ENCODE peak calls at places on chromosomes 12 and 14, in nine cellular contexts. One of them, this sample, is unnamed.

GRCh38 chr14:95531473-95531872 is 3.4 kb upstream of the GLRX5 start:
- DNase-seq in breast epithelium: no peak
- DNase-seq in heart right ventricle: no peak
- DNase-seq in pancreas: no peak
- DNase-seq in transverse colon: no peak
- DNase-seq in caudate nucleus: no peak
- DNase-seq in right atrium auricular region: no peak
- DNase-seq in CD8-positive, alpha-beta memory T cell: no peak
- DNase-seq in adrenal gland: no peak
- DNase-seq in this sample: no peak

GRCh38 chr12:7439579-7440505 is 4.1 kb downstream of the CD163L1 start:
- DNase-seq in breast epithelium: no peak
- DNase-seq in transverse colon: peak
- DNase-seq in caudate nucleus: no peak
- DNase-seq in pancreas: peak
- DNase-seq in heart right ventricle: peak
- DNase-seq in right atrium auricular region: no peak
- DNase-seq in CD8-positive, alpha-beta memory T cell: no peak
- DNase-seq in adrenal gland: peak
- DNase-seq in this sample: peak

GRCh38 chr12:129559756-129560155 is 344.1 kb downstream of the TMEM132D start:
- DNase-seq in heart right ventricle: no peak
- DNase-seq in right atrium auricular region: no peak
- DNase-seq in CD8-positive, alpha-beta memory T cell: no peak
- DNase-seq in caudate nucleus: no peak
- DNase-seq in breast epithelium: no peak
- DNase-seq in transverse colon: no peak
- DNase-seq in adrenal gland: no peak
- DNase-seq in pancreas: no peak
- DNase-seq in this sample: no peak

GRCh38 chr14:101854366-101854765 is 92.9 kb downstream of the PPP2R5C start:
- DNase-seq in pancreas: no peak
- DNase-seq in caudate nucleus: no peak
- DNase-seq in right atrium auricular region: no peak
- DNase-seq in CD8-positive, alpha-beta memory T cell: no peak
- DNase-seq in transverse colon: peak
- DNase-seq in adrenal gland: no peak
- DNase-seq in breast epithelium: no peak
- DNase-seq in heart right ventricle: no peak
- DNase-seq in this sample: peak

GRCh38 chr12:2844786-2845185 is 10.0 kb upstream of the NRIP2 start:
- DNase-seq in breast epithelium: no peak
- DNase-seq in adrenal gland: no peak
- DNase-seq in transverse colon: no peak
- DNase-seq in right atrium auricular region: no peak
- DNase-seq in heart right ventricle: no peak
- DNase-seq in caudate nucleus: no peak
- DNase-seq in pancreas: no peak
- DNase-seq in CD8-positive, alpha-beta memory T cell: no peak
- DNase-seq in this sample: no peak

GRCh38 chr12:93361159-93361919 is 16.4 kb upstream of the NUDT4 start:
- DNase-seq in pancreas: no peak
- DNase-seq in transverse colon: no peak
- DNase-seq in right atrium auricular region: peak
- DNase-seq in CD8-positive, alpha-beta memory T cell: no peak
- DNase-seq in adrenal gland: no peak
- DNase-seq in heart right ventricle: peak
- DNase-seq in caudate nucleus: no peak
- DNase-seq in breast epithelium: no peak
- DNase-seq in this sample: no peak

GRCh38 chr14:68523326-68523610 is 269.6 kb downstream of the ZFP36L1 start:
- DNase-seq in heart right ventricle: no peak
- DNase-seq in adrenal gland: no peak
- DNase-seq in CD8-positive, alpha-beta memory T cell: no peak
- DNase-seq in breast epithelium: no peak
- DNase-seq in transverse colon: no peak
- DNase-seq in caudate nucleus: no peak
- DNase-seq in pancreas: no peak
- DNase-seq in right atrium auricular region: no peak
- DNase-seq in this sample: no peak

GRCh38 chr14:62597143-62597542 is 448.1 kb downstream of the KCNH5 start:
- DNase-seq in heart right ventricle: no peak
- DNase-seq in CD8-positive, alpha-beta memory T cell: no peak
- DNase-seq in pancreas: no peak
- DNase-seq in caudate nucleus: no peak
- DNase-seq in right atrium auricular region: no peak
- DNase-seq in breast epithelium: no peak
- DNase-seq in adrenal gland: no peak
- DNase-seq in transverse colon: no peak
- DNase-seq in this sample: no peak

GRCh38 chr14:70005281-70005805 is 126.1 kb downstream of the SMOC1 start:
- DNase-seq in adrenal gland: no peak
- DNase-seq in breast epithelium: no peak
- DNase-seq in pancreas: no peak
- DNase-seq in caudate nucleus: no peak
- DNase-seq in heart right ventricle: no peak
- DNase-seq in CD8-positive, alpha-beta memory T cell: no peak
- DNase-seq in transverse colon: peak
- DNase-seq in right atrium auricular region: no peak
- DNase-seq in this sample: no peak

GRCh38 chr14:29486132-29486531 is 441.5 kb downstream of the PRKD1 start:
- DNase-seq in heart right ventricle: no peak
- DNase-seq in adrenal gland: no peak
- DNase-seq in breast epithelium: no peak
- DNase-seq in transverse colon: no peak
- DNase-seq in caudate nucleus: no peak
- DNase-seq in right atrium auricular region: no peak
- DNase-seq in CD8-positive, alpha-beta memory T cell: no peak
- DNase-seq in pancreas: no peak
- DNase-seq in this sample: no peak

GRCh38 chr12:89731614-89732013 is 23.0 kb upstream of the ATP2B1 start:
- DNase-seq in adrenal gland: peak
- DNase-seq in breast epithelium: no peak
- DNase-seq in transverse colon: no peak
- DNase-seq in caudate nucleus: no peak
- DNase-seq in heart right ventricle: no peak
- DNase-seq in right atrium auricular region: no peak
- DNase-seq in CD8-positive, alpha-beta memory T cell: no peak
- DNase-seq in pancreas: no peak
- DNase-seq in this sample: no peak

GRCh38 chr14:90331497-90332270 is at the start of gene NRDE2:
- DNase-seq in pancreas: peak
- DNase-seq in right atrium auricular region: peak
- DNase-seq in heart right ventricle: peak
- DNase-seq in CD8-positive, alpha-beta memory T cell: peak
- DNase-seq in breast epithelium: peak
- DNase-seq in caudate nucleus: peak
- DNase-seq in adrenal gland: peak
- DNase-seq in transverse colon: peak
- DNase-seq in this sample: peak

GRCh38 chr14:99809376-99809775 is 16.2 kb downstream of the EML1 start:
- DNase-seq in right atrium auricular region: peak
- DNase-seq in adrenal gland: peak
- DNase-seq in breast epithelium: no peak
- DNase-seq in CD8-positive, alpha-beta memory T cell: no peak
- DNase-seq in pancreas: no peak
- DNase-seq in heart right ventricle: peak
- DNase-seq in caudate nucleus: no peak
- DNase-seq in transverse colon: peak
- DNase-seq in this sample: no peak

GRCh38 chr14:85079842-85080741 is 449.9 kb upstream of the FLRT2 start:
- DNase-seq in CD8-positive, alpha-beta memory T cell: no peak
- DNase-seq in breast epithelium: no peak
- DNase-seq in heart right ventricle: no peak
- DNase-seq in pancreas: no peak
- DNase-seq in right atrium auricular region: no peak
- DNase-seq in transverse colon: no peak
- DNase-seq in caudate nucleus: no peak
- DNase-seq in adrenal gland: no peak
- DNase-seq in this sample: no peak

GRCh38 chr14:65224799-65225198 is 122.5 kb upstream of the MAX start:
- DNase-seq in pancreas: peak
- DNase-seq in right atrium auricular region: no peak
- DNase-seq in heart right ventricle: no peak
- DNase-seq in caudate nucleus: peak
- DNase-seq in breast epithelium: no peak
- DNase-seq in CD8-positive, alpha-beta memory T cell: no peak
- DNase-seq in transverse colon: no peak
- DNase-seq in adrenal gland: no peak
- DNase-seq in this sample: no peak

GRCh38 chr14:103641181-103641580 is 12.2 kb downstream of the KLC1 start:
- DNase-seq in right atrium auricular region: no peak
- DNase-seq in pancreas: no peak
- DNase-seq in transverse colon: no peak
- DNase-seq in heart right ventricle: no peak
- DNase-seq in adrenal gland: no peak
- DNase-seq in breast epithelium: no peak
- DNase-seq in CD8-positive, alpha-beta memory T cell: no peak
- DNase-seq in caudate nucleus: no peak
- DNase-seq in this sample: no peak

GRCh38 chr14:68836093-68836492 is 43.2 kb upstream of the ZFP36L1 start:
- DNase-seq in adrenal gland: no peak
- DNase-seq in pancreas: no peak
- DNase-seq in right atrium auricular region: no peak
- DNase-seq in caudate nucleus: no peak
- DNase-seq in breast epithelium: no peak
- DNase-seq in heart right ventricle: no peak
- DNase-seq in transverse colon: no peak
- DNase-seq in CD8-positive, alpha-beta memory T cell: no peak
- DNase-seq in this sample: no peak

GRCh38 chr12:121301876-121302275 is 5.4 kb upstream of the CAMKK2 start:
- DNase-seq in transverse colon: no peak
- DNase-seq in heart right ventricle: no peak
- DNase-seq in adrenal gland: no peak
- DNase-seq in pancreas: no peak
- DNase-seq in breast epithelium: no peak
- DNase-seq in right atrium auricular region: no peak
- DNase-seq in caudate nucleus: no peak
- DNase-seq in CD8-positive, alpha-beta memory T cell: no peak
- DNase-seq in this sample: no peak

DNA sequence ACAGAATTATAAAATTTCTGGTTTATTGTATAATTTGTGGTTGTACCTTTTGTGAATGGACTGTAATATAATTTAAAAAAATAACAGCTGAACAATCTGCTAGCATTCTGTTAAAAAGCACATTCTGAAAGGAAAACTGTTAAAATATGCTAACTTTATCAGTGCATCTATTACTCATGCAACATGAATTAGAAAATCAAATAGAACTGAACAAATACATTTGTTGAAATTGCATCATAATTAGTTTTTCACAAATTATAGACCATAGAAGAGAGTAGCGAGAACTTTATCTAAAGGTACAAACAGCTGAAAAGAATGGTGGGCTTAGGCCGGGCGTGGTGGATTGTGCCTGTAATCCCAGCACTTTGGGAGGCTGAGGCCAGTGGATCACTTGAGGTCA is 33.0 kb downstream of the PTPN21 start:
- DNase-seq in transverse colon: no peak
- DNase-seq in CD8-positive, alpha-beta memory T cell: no peak
- DNase-seq in right atrium auricular region: no peak
- DNase-seq in breast epithelium: no peak
- DNase-seq in caudate nucleus: no peak
- DNase-seq in heart right ventricle: no peak
- DNase-seq in pancreas: no peak
- DNase-seq in adrenal gland: no peak
- DNase-seq in this sample: no peak
- H3K27ac ChIP-seq in transverse colon: peak
- H3K27ac ChIP-seq in CD8-positive, alpha-beta memory T cell: no peak
- H3K27ac ChIP-seq in right atrium auricular region: no peak
- H3K27ac ChIP-seq in breast epithelium: peak
- H3K27ac ChIP-seq in caudate nucleus: no peak
- H3K27ac ChIP-seq in heart right ventricle: no peak
- H3K27ac ChIP-seq in pancreas: no peak
- H3K27ac ChIP-seq in adrenal gland: no peak
- H3K27ac ChIP-seq in this sample: no peak

DNA sequence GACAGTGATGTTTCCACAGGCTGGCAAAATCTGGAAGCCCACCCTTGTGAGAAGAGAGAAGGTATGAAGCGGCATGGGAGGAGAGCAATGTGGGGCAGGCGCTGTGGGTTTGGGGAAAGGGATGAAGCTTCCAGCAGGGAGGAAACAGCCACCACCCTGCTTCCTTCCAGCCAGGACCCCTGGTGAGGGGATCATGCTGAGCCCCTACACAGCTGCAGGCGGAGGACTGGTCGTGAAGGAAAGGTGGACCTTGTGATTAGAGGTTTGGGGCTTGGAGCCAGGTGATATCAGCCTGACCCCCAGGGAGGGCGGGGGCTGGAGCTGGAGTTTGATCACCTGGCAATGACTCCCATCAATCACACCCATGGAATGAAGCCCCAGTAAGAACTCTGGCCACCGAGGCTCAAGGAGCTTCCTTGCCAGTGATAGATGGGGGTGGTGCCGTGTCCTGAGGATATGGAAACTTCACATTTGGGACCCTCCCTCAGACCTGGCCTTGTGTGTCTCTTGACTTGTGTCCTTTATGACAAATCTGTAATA is 48.6 kb downstream of the RIMBP2 start:
- DNase-seq in transverse colon: no peak
- DNase-seq in adrenal gland: no peak
- DNase-seq in CD8-positive, alpha-beta memory T cell: no peak
- DNase-seq in heart right ventricle: no peak
- DNase-seq in right atrium auricular region: no peak
- DNase-seq in caudate nucleus: no peak
- DNase-seq in pancreas: no peak
- DNase-seq in breast epithelium: no peak
- DNase-seq in this sample: no peak
- H3K27ac ChIP-seq in transverse colon: no peak
- H3K27ac ChIP-seq in adrenal gland: no peak
- H3K27ac ChIP-seq in CD8-positive, alpha-beta memory T cell: no peak
- H3K27ac ChIP-seq in heart right ventricle: no peak
- H3K27ac ChIP-seq in right atrium auricular region: no peak
- H3K27ac ChIP-seq in caudate nucleus: no peak
- H3K27ac ChIP-seq in pancreas: no peak
- H3K27ac ChIP-seq in breast epithelium: no peak
- H3K27ac ChIP-seq in this sample: no peak

GRCh38 chr12:21073822-21074460 is 57.1 kb upstream of the SLCO1B1 start:
- DNase-seq in adrenal gland: no peak
- DNase-seq in breast epithelium: no peak
- DNase-seq in transverse colon: no peak
- DNase-seq in caudate nucleus: no peak
- DNase-seq in pancreas: no peak
- DNase-seq in heart right ventricle: no peak
- DNase-seq in right atrium auricular region: no peak
- DNase-seq in CD8-positive, alpha-beta memory T cell: no peak
- DNase-seq in this sample: no peak
- H3K27ac ChIP-seq in adrenal gland: no peak
- H3K27ac ChIP-seq in breast epithelium: no peak
- H3K27ac ChIP-seq in transverse colon: no peak
- H3K27ac ChIP-seq in caudate nucleus: no peak
- H3K27ac ChIP-seq in pancreas: no peak
- H3K27ac ChIP-seq in heart right ventricle: no peak
- H3K27ac ChIP-seq in right atrium auricular region: no peak
- H3K27ac ChIP-seq in CD8-positive, alpha-beta memory T cell: no peak
- H3K27ac ChIP-seq in this sample: no peak

DNA sequence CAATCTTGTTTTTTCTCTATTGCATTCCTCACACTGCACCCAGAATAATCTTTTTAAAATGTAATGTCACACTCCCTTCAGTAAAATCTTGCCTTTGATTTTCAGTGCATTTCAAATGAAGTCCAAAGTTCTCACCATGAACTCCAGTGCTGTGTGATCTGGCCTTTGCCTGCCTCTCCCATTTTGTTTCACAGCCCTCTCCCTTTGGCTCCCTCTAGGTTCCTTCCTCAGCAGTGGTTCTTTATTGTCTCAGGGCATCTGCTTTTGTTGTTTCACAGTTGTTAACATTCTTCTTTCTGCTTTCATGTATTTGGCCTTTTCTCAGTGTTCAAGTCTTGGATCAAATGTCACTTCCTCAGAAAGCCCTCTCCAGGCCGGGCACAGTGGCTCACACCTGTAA is 84.5 kb upstream of the AMN1 start:
- DNase-seq in breast epithelium: no peak
- DNase-seq in caudate nucleus: no peak
- DNase-seq in CD8-positive, alpha-beta memory T cell: no peak
- DNase-seq in pancreas: no peak
- DNase-seq in heart right ventricle: no peak
- DNase-seq in adrenal gland: no peak
- DNase-seq in right atrium auricular region: no peak
- DNase-seq in transverse colon: peak
- DNase-seq in this sample: no peak
- H3K27ac ChIP-seq in breast epithelium: no peak
- H3K27ac ChIP-seq in caudate nucleus: no peak
- H3K27ac ChIP-seq in CD8-positive, alpha-beta memory T cell: no peak
- H3K27ac ChIP-seq in pancreas: no peak
- H3K27ac ChIP-seq in heart right ventricle: no peak
- H3K27ac ChIP-seq in adrenal gland: no peak
- H3K27ac ChIP-seq in right atrium auricular region: no peak
- H3K27ac ChIP-seq in transverse colon: no peak
- H3K27ac ChIP-seq in this sample: no peak

This sample was measured in naive thymus-derived CD4-positive, alpha-beta T cell.